ENCODE peak calls at places on chromosomes 4 and X, in seven cellular contexts. One of them, this sample, is unnamed.

GRCh38 chrX:7146026-7146702 is 1.3 kb upstream of the STS start:
- DNase-seq in suprapubic skin: no peak
- DNase-seq in fibroblast of lung: no peak
- DNase-seq in CD8-positive, alpha-beta memory T cell: no peak
- DNase-seq in breast epithelium: no peak
- DNase-seq in CD4-positive, alpha-beta T cell: no peak
- DNase-seq in ovary: no peak
- DNase-seq in this sample: no peak

GRCh38 chr4:39032218-39033085 is at the start of gene TMEM156:
- DNase-seq in suprapubic skin: no peak
- DNase-seq in fibroblast of lung: peak; percentile 53
- DNase-seq in CD8-positive, alpha-beta memory T cell: peak; percentile 70
- DNase-seq in breast epithelium: no peak
- DNase-seq in CD4-positive, alpha-beta T cell: no peak
- DNase-seq in ovary: no peak
- DNase-seq in this sample: no peak

GRCh38 chrX:40578039-40578438 is 2.7 kb upstream of the ATP6AP2 start:
- DNase-seq in suprapubic skin: no peak
- DNase-seq in fibroblast of lung: no peak
- DNase-seq in CD8-positive, alpha-beta memory T cell: no peak
- DNase-seq in breast epithelium: no peak
- DNase-seq in CD4-positive, alpha-beta T cell: no peak
- DNase-seq in ovary: no peak
- DNase-seq in this sample: no peak

GRCh38 chr4:137370206-137370633 is 162.1 kb downstream of the PCDH18 start:
- DNase-seq in suprapubic skin: no peak
- DNase-seq in fibroblast of lung: peak; percentile 84
- DNase-seq in CD8-positive, alpha-beta memory T cell: no peak
- DNase-seq in breast epithelium: no peak
- DNase-seq in CD4-positive, alpha-beta T cell: no peak
- DNase-seq in ovary: no peak
- DNase-seq in this sample: no peak

GRCh38 chr4:23500876-23501275 is 389.0 kb downstream of the PPARGC1A start:
- DNase-seq in suprapubic skin: no peak
- DNase-seq in fibroblast of lung: no peak
- DNase-seq in CD8-positive, alpha-beta memory T cell: no peak
- DNase-seq in breast epithelium: no peak
- DNase-seq in CD4-positive, alpha-beta T cell: no peak
- DNase-seq in ovary: no peak
- DNase-seq in this sample: no peak

GRCh38 chrX:16466640-16467432 is 183.1 kb upstream of the S100G start:
- DNase-seq in suprapubic skin: no peak
- DNase-seq in fibroblast of lung: no peak
- DNase-seq in CD8-positive, alpha-beta memory T cell: no peak
- DNase-seq in breast epithelium: no peak
- DNase-seq in CD4-positive, alpha-beta T cell: no peak
- DNase-seq in ovary: no peak
- DNase-seq in this sample: no peak

GRCh38 chr4:98293089-98293887 is 32.1 kb downstream of the RAP1GDS1 start:
- DNase-seq in suprapubic skin: no peak
- DNase-seq in fibroblast of lung: no peak
- DNase-seq in CD8-positive, alpha-beta memory T cell: no peak
- DNase-seq in breast epithelium: no peak
- DNase-seq in CD4-positive, alpha-beta T cell: no peak
- DNase-seq in ovary: no peak
- DNase-seq in this sample: no peak

GRCh38 chr4:71346710-71347109 is 7.9 kb downstream of the SLC4A4 start:
- DNase-seq in suprapubic skin: no peak
- DNase-seq in fibroblast of lung: peak; percentile 7
- DNase-seq in CD8-positive, alpha-beta memory T cell: no peak
- DNase-seq in breast epithelium: no peak
- DNase-seq in CD4-positive, alpha-beta T cell: no peak
- DNase-seq in ovary: no peak
- DNase-seq in this sample: no peak

GRCh38 chr4:71009796-71010588 is 16.5 kb downstream of the DCK start:
- DNase-seq in suprapubic skin: no peak
- DNase-seq in fibroblast of lung: peak; percentile 70
- DNase-seq in CD8-positive, alpha-beta memory T cell: peak; percentile 29
- DNase-seq in breast epithelium: no peak
- DNase-seq in CD4-positive, alpha-beta T cell: no peak
- DNase-seq in ovary: no peak
- DNase-seq in this sample: no peak

GRCh38 chr4:136796953-136797352 is 735.3 kb downstream of the PCDH18 start:
- DNase-seq in suprapubic skin: no peak
- DNase-seq in fibroblast of lung: no peak
- DNase-seq in CD8-positive, alpha-beta memory T cell: no peak
- DNase-seq in breast epithelium: no peak
- DNase-seq in CD4-positive, alpha-beta T cell: no peak
- DNase-seq in ovary: no peak
- DNase-seq in this sample: no peak

GRCh38 chr4:860561-860960 is 34.6 kb upstream of the CPLX1 start:
- DNase-seq in suprapubic skin: no peak
- DNase-seq in fibroblast of lung: no peak
- DNase-seq in CD8-positive, alpha-beta memory T cell: no peak
- DNase-seq in breast epithelium: no peak
- DNase-seq in CD4-positive, alpha-beta T cell: no peak
- DNase-seq in ovary: no peak
- DNase-seq in this sample: no peak

GRCh38 chrX:40644175-40644574 is 3.2 kb downstream of the CXorf38 start:
- DNase-seq in suprapubic skin: no peak
- DNase-seq in fibroblast of lung: peak; percentile 75
- DNase-seq in CD8-positive, alpha-beta memory T cell: no peak
- DNase-seq in breast epithelium: no peak
- DNase-seq in CD4-positive, alpha-beta T cell: no peak
- DNase-seq in ovary: no peak
- DNase-seq in this sample: no peak

GRCh38 chr4:124918559-124919122 is 206.1 kb upstream of the ANKRD50 start:
- DNase-seq in suprapubic skin: no peak
- DNase-seq in fibroblast of lung: no peak
- DNase-seq in CD8-positive, alpha-beta memory T cell: no peak
- DNase-seq in breast epithelium: no peak
- DNase-seq in CD4-positive, alpha-beta T cell: no peak
- DNase-seq in ovary: no peak
- DNase-seq in this sample: no peak

GRCh38 chrX:107712231-107713204 is 63.1 kb downstream of the TSC22D3 start:
- DNase-seq in suprapubic skin: peak; percentile 73
- DNase-seq in fibroblast of lung: peak; percentile 79
- DNase-seq in CD8-positive, alpha-beta memory T cell: peak; percentile 75
- DNase-seq in breast epithelium: no peak
- DNase-seq in CD4-positive, alpha-beta T cell: no peak
- DNase-seq in ovary: peak; percentile 60
- DNase-seq in this sample: no peak

GRCh38 chr4:132417220-132417619 is 731.9 kb upstream of the PCDH10 start:
- DNase-seq in suprapubic skin: no peak
- DNase-seq in fibroblast of lung: no peak
- DNase-seq in CD8-positive, alpha-beta memory T cell: no peak
- DNase-seq in breast epithelium: no peak
- DNase-seq in CD4-positive, alpha-beta T cell: no peak
- DNase-seq in ovary: no peak
- DNase-seq in this sample: no peak

GRCh38 chr4:119286377-119287002 is 35.4 kb downstream of the FABP2 start:
- DNase-seq in suprapubic skin: no peak
- DNase-seq in fibroblast of lung: peak; percentile 89
- DNase-seq in CD8-positive, alpha-beta memory T cell: peak; percentile 34
- DNase-seq in breast epithelium: no peak
- DNase-seq in CD4-positive, alpha-beta T cell: no peak
- DNase-seq in ovary: peak; percentile 51
- DNase-seq in this sample: no peak

GRCh38 chr4:39083164-39083563 is 21.1 kb downstream of the KLHL5 start:
- DNase-seq in suprapubic skin: no peak
- DNase-seq in fibroblast of lung: no peak
- DNase-seq in CD8-positive, alpha-beta memory T cell: no peak
- DNase-seq in breast epithelium: no peak
- DNase-seq in CD4-positive, alpha-beta T cell: no peak
- DNase-seq in ovary: no peak
- DNase-seq in this sample: no peak

GRCh38 chrX:83759872-83760271 is 101.1 kb upstream of the CYLC1 start:
- DNase-seq in suprapubic skin: no peak
- DNase-seq in fibroblast of lung: peak; percentile 3
- DNase-seq in CD8-positive, alpha-beta memory T cell: no peak
- DNase-seq in breast epithelium: no peak
- DNase-seq in CD4-positive, alpha-beta T cell: no peak
- DNase-seq in ovary: no peak
- DNase-seq in this sample: no peak

GRCh38 chrX:108028854-108029253 is 16.0 kb upstream of the VSIG1 start:
- DNase-seq in suprapubic skin: no peak
- DNase-seq in fibroblast of lung: no peak
- DNase-seq in CD8-positive, alpha-beta memory T cell: no peak
- DNase-seq in breast epithelium: no peak
- DNase-seq in CD4-positive, alpha-beta T cell: no peak
- DNase-seq in ovary: no peak
- DNase-seq in this sample: no peak

GRCh38 chr4:173752610-173753009 is 222.6 kb upstream of the HAND2 start:
- DNase-seq in suprapubic skin: no peak
- DNase-seq in fibroblast of lung: no peak
- DNase-seq in CD8-positive, alpha-beta memory T cell: no peak
- DNase-seq in breast epithelium: no peak
- DNase-seq in CD4-positive, alpha-beta T cell: no peak
- DNase-seq in ovary: no peak
- DNase-seq in this sample: no peak

GRCh38 chrX:1561164-1561563 is 24.2 kb upstream of the P2RY8 start:
- DNase-seq in suprapubic skin: no peak
- DNase-seq in fibroblast of lung: no peak
- DNase-seq in CD8-positive, alpha-beta memory T cell: no peak
- DNase-seq in breast epithelium: no peak
- DNase-seq in CD4-positive, alpha-beta T cell: no peak
- DNase-seq in ovary: no peak
- DNase-seq in this sample: no peak

GRCh38 chrX:1564750-1565683 is 26.4 kb upstream of the AKAP17A start:
- DNase-seq in suprapubic skin: no peak
- DNase-seq in fibroblast of lung: no peak
- DNase-seq in CD8-positive, alpha-beta memory T cell: no peak
- DNase-seq in breast epithelium: no peak
- DNase-seq in CD4-positive, alpha-beta T cell: no peak
- DNase-seq in ovary: no peak
- DNase-seq in this sample: no peak
- H3K27ac ChIP-seq in suprapubic skin: no peak overlapping the region
- H3K27ac ChIP-seq in fibroblast of lung: no peak overlapping the region
- H3K27ac ChIP-seq in CD8-positive, alpha-beta memory T cell: no peak overlapping the region
- H3K27ac ChIP-seq in breast epithelium: no peak overlapping the region
- H3K27ac ChIP-seq in CD4-positive, alpha-beta T cell: no peak overlapping the region
- H3K27ac ChIP-seq in ovary: no peak overlapping the region
- H3K27ac ChIP-seq in this sample: no peak overlapping the region

GRCh38 chr4:165208322-165208652 is 926 bp downstream of the KLHL2 start:
- DNase-seq in suprapubic skin: no peak
- DNase-seq in fibroblast of lung: no peak
- DNase-seq in CD8-positive, alpha-beta memory T cell: no peak
- DNase-seq in breast epithelium: peak; percentile 31
- DNase-seq in CD4-positive, alpha-beta T cell: no peak
- DNase-seq in ovary: no peak
- DNase-seq in this sample: no peak
- H3K27ac ChIP-seq in suprapubic skin: peak overlapping the region; percentile 89
- H3K27ac ChIP-seq in fibroblast of lung: no peak overlapping the region
- H3K27ac ChIP-seq in CD8-positive, alpha-beta memory T cell: peak overlapping the region; percentile 40
- H3K27ac ChIP-seq in breast epithelium: peak overlapping the region; percentile 97
- H3K27ac ChIP-seq in CD4-positive, alpha-beta T cell: no peak overlapping the region
- H3K27ac ChIP-seq in ovary: no peak overlapping the region
- H3K27ac ChIP-seq in this sample: peak overlapping the region; percentile 82

GRCh38 chr4:2417765-2418651 is at the start of gene ZFYVE28:
- DNase-seq in suprapubic skin: no peak
- DNase-seq in fibroblast of lung: no peak
- DNase-seq in CD8-positive, alpha-beta memory T cell: no peak
- DNase-seq in breast epithelium: no peak
- DNase-seq in CD4-positive, alpha-beta T cell: no peak
- DNase-seq in ovary: no peak
- DNase-seq in this sample: peak; percentile 61

GRCh38 chr4:2415213-2415612 is 3.2 kb downstream of the ZFYVE28 start:
- DNase-seq in suprapubic skin: no peak
- DNase-seq in fibroblast of lung: no peak
- DNase-seq in CD8-positive, alpha-beta memory T cell: no peak
- DNase-seq in breast epithelium: no peak
- DNase-seq in CD4-positive, alpha-beta T cell: no peak
- DNase-seq in ovary: no peak
- DNase-seq in this sample: no peak

GRCh38 chr4:2417196-2417764 is 1.2 kb downstream of the ZFYVE28 start:
- DNase-seq in suprapubic skin: no peak
- DNase-seq in fibroblast of lung: no peak
- DNase-seq in CD8-positive, alpha-beta memory T cell: no peak
- DNase-seq in breast epithelium: no peak
- DNase-seq in CD4-positive, alpha-beta T cell: no peak
- DNase-seq in ovary: no peak
- DNase-seq in this sample: no peak

GRCh38 chr4:2415881-2416563 is 2.4 kb downstream of the ZFYVE28 start:
- DNase-seq in suprapubic skin: no peak
- DNase-seq in fibroblast of lung: no peak
- DNase-seq in CD8-positive, alpha-beta memory T cell: no peak
- DNase-seq in breast epithelium: no peak
- DNase-seq in CD4-positive, alpha-beta T cell: no peak
- DNase-seq in ovary: no peak
- DNase-seq in this sample: no peak

DNA sequence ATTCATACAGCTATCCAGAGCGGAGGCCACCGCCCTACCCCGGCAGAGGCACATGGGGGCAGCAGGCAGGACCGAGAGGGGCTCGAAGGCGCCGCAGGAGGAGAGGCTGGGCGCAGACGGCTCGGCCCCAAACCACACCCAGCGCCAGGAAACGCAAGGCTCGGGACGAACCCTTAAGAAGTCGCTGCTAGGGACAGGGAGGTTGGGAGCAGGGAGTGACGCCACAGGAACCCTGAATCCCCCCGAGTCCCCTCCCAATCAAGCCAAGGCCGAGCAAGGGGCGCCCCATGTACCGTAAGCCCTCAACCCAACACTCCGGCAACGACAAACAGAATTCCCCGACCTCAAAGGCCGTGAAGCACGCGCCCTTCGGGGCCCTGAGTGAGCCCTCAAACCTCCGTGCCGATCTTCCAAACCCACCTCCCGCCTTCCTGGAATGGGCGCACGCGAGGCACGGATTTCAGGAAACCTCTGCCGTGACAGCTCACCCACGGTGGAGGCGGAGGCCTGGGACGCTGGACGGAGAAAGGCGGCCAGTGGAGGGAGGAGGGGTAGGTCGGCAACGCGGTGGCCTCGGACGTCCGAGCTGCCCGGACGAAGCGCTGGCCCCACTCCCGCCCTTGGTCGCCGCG is 1.8 kb downstream of the ZFYVE28 start:
- DNase-seq in suprapubic skin: no peak
- DNase-seq in fibroblast of lung: no peak
- DNase-seq in CD8-positive, alpha-beta memory T cell: no peak
- DNase-seq in breast epithelium: no peak
- DNase-seq in CD4-positive, alpha-beta T cell: no peak
- DNase-seq in ovary: no peak
- DNase-seq in this sample: no peak
- H3K27ac ChIP-seq in suprapubic skin: peak overlapping the region; percentile 65
- H3K27ac ChIP-seq in fibroblast of lung: peak overlapping the region; percentile 39
- H3K27ac ChIP-seq in CD8-positive, alpha-beta memory T cell: peak overlapping the region; percentile 41
- H3K27ac ChIP-seq in breast epithelium: peak overlapping the region; percentile 28
- H3K27ac ChIP-seq in CD4-positive, alpha-beta T cell: no peak overlapping the region
- H3K27ac ChIP-seq in ovary: no peak overlapping the region
- H3K27ac ChIP-seq in this sample: peak overlapping the region; percentile 30

DNA sequence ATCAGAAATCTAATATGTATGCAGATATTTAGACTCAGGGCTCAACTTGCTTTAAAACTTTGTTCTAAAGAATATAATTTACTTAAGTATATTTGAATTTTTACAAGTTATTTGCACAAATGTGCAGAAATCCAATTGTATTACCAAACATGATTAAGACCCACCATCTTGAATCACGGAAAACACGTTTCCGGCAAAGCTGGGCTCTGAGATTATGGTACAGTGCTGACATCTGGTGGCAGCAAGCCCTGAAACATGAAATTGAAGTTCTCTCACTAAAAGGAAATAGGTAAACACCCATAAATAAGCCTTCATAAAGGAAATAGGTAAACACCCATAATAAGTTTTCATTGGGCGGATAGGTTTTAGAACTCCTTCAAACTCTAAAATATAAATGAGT is 98.3 kb upstream of the MAOA start:
- DNase-seq in suprapubic skin: no peak
- DNase-seq in fibroblast of lung: peak; percentile 72
- DNase-seq in CD8-positive, alpha-beta memory T cell: peak; percentile 41
- DNase-seq in breast epithelium: peak; percentile 32
- DNase-seq in CD4-positive, alpha-beta T cell: peak; percentile 45
- DNase-seq in ovary: peak; percentile 57
- DNase-seq in this sample: peak; percentile 14
- H3K27ac ChIP-seq in suprapubic skin: no peak overlapping the region
- H3K27ac ChIP-seq in fibroblast of lung: no peak overlapping the region
- H3K27ac ChIP-seq in CD8-positive, alpha-beta memory T cell: no peak overlapping the region
- H3K27ac ChIP-seq in breast epithelium: no peak overlapping the region
- H3K27ac ChIP-seq in CD4-positive, alpha-beta T cell: no peak overlapping the region
- H3K27ac ChIP-seq in ovary: no peak overlapping the region
- H3K27ac ChIP-seq in this sample: no peak overlapping the region